ENCODE peak calls at places on chromosome 22, in four cellular contexts. B, V, K and L are unnamed samples.

GRCh38 chr22:50525991-50526848 is 822 bp upstream of the SCO2 start:
- DNase-seq in B (peak), V (peak), K (peak), L (peak)

GRCh38 chr22:21778705-21779363 is 43.2 kb upstream of the YPEL1 start:
- DNase-seq in B (no peak), V (no peak), K (peak), L (no peak)

GRCh38 chr22:50531546-50532352 is 1.9 kb upstream of the TYMP start:
- DNase-seq in B (peak), V (peak), K (peak), L (peak)

GRCh38 chr22:36486619-36487384 is 5.4 kb upstream of the TXN2 start:
- DNase-seq in B (no peak), V (no peak), K (peak), L (peak)

GRCh38 chr22:20611418-20611817 is 104.0 kb downstream of the MED15 start:
- DNase-seq in B (no peak), V (no peak), K (no peak), L (no peak)

GRCh38 chr22:37295213-37295886 is 13.0 kb downstream of the CYTH4 start:
- DNase-seq in B (no peak), V (no peak), K (no peak), L (no peak)

GRCh38 chr22:41979423-41980250 is 10.4 kb downstream of the SEPTIN3 start:
- DNase-seq in B (no peak), V (no peak), K (no peak), L (no peak)

GRCh38 chr22:35686298-35686697 is 31.4 kb upstream of the APOL5 start:
- DNase-seq in B (no peak), V (no peak), K (no peak), L (no peak)

GRCh38 chr22:20965888-20966855 is 883 bp upstream of the AIFM3 start:
- DNase-seq in B (no peak), V (no peak), K (no peak), L (no peak)

GRCh38 chr22:27032121-27032761 is 374.9 kb downstream of the MIAT start:
- DNase-seq in B (no peak), V (no peak), K (no peak), L (peak)

DNA sequence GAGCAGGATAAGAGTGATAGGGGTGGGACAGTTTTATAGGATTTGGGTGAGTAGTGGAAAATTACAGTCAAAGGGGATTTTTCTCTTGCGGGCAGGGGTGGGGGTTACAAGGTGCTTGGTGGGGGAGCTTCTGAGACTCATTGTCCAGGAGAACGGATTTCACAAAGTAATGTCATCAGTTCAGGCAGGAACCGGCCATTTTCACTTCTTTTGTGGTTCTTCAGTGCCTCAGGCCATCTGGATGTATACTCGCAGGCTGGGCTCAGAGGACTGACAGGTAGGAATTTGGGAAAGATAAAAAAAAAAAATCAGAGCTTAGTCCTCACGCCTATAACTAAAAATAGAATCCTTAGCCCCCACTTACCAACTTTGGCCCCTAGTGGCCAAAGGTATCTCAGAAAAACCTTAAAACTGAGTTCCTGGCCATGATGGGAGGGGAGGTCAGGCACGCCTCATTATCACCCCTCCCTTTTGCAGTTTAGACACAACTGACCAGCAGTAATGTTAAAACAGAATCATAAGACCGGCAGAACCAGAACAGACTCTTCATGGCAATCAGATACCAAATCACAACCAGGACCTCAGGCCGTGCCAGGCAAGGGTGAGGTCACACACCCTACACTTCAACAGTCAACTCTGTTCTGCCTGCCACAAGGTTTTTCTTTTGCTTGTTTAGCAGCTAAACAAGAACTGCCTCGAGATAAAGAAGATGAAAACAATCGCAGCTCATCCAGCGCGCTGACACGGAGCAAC is 8.9 kb upstream of the APOBEC3G start:
- DNase-seq in B (no peak), V (no peak), K (no peak), L (no peak)
- TF ChIP-seq CTCF in B (no peak), V (no peak), K (no peak), L (no peak)

DNA sequence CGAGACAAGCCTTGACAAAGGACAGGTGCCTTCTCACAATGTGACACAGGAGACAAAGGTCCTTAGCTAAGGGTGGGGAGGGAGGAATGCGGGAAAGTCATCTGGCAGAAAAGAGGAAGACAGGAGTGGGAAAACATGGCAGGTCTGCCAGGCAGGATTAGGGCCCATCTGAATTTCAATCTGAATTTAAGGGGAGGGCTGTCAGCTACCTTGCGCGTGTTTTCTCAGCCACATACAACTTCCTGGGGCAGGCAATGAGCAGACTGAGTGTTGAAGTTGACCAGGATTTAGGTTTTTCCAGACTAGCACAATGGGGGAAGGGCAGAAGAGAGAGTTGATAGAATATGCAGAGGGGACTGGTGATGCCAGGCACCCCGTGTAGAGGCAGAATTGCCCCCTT is 66.7 kb upstream of the LARGE1 start:
- DNase-seq in B (no peak), V (no peak), K (no peak), L (no peak)
- TF ChIP-seq CTCF in B (no peak), V (no peak), K (no peak), L (no peak)

GRCh38 chr22:48889209-48889830 is 938.4 kb downstream of the BRD1 start:
- DNase-seq in B (peak), V (peak), K (no peak), L (no peak)
- TF ChIP-seq CTCF in B (no peak), V (no peak), K (no peak), L (no peak)

DNA sequence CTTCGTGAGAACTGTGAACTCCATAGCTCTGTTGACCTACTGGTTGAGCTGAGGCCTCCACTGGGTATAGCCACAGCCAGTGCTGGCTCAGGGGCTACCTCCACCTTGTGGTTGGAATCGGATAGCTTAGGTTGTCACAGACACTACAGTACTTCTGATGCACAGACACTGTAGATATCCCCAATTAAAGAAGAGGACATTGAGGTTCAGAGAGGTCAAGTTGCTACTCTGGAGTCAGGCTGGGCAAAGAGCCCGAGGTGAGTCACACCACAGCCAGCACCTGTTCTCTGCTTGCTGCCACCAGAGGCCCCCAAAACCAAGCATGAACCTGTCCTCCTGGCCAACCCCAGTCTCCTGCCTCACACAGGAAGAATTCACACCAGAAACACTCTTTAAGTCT is 5.4 kb downstream of the UFD1 start:
- DNase-seq in B (no peak), V (no peak), K (no peak), L (peak)
- TF ChIP-seq CTCF in B (no peak), V (no peak), K (peak), L (no peak)

DNA sequence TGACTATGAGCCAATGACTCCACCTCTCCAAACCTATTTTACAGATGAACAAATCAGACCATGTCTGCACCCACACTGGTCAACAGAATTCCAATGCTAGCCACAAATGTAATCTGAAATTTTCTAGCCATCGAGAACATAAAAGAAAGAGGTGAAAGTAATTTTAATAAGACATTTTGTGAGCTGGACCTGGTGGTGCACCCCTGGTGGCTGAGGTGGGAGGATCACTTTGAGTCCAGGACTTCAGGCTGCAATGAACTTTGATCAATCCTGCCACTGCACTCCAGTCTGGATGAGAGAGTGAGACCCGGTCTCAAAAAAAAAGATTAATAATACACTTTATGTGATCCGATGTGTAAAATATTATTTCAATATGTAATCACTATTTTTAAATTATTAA is 9.4 kb upstream of the RNF185 start:
- DNase-seq in B (no peak), V (no peak), K (no peak), L (no peak)
- TF ChIP-seq CTCF in B (peak), V (peak), K (peak), L (peak)